ENCODE peak calls at places on chromosomes 13 and 19, in six cellular contexts. D is neuronal stem cell, I is IMR-90, Z is H9, Y is H1, E is mesenchymal stem cell. Q is an unnamed sample.

GRCh38 chr19:39874404-39874803 is 28.2 kb upstream of the FBL start:
- DNase-seq in Z (no peak), I (no peak), D (no peak), Y (no peak), E (no peak), Q (peak)

GRCh38 chr19:46946090-46946489 is 73.5 kb upstream of the NPAS1 start:
- DNase-seq in D (no peak), E (no peak), I (no peak), Z (no peak), Y (no peak), Q (no peak)

GRCh38 chr13:21015284-21015683 is 46.1 kb downstream of the LATS2 start:
- DNase-seq in E (no peak), Z (no peak), Y (no peak), D (no peak), I (peak), Q (no peak)

GRCh38 chr13:73324842-73325241 is 266.0 kb downstream of the KLF5 start:
- DNase-seq in E (no peak), I (no peak), D (no peak), Y (no peak), Z (no peak), Q (no peak)

GRCh38 chr19:15294591-15294990 is 37.7 kb downstream of the BRD4 start:
- DNase-seq in Z (no peak), E (no peak), D (no peak), I (no peak), Y (no peak), Q (no peak)

GRCh38 chr19:364496-365287 is 20.1 kb upstream of the MIER2 start:
- DNase-seq in E (no peak), Z (peak), D (no peak), I (no peak), Y (no peak), Q (no peak)

GRCh38 chr19:58577581-58578429 is 4.7 kb upstream of the MZF1 start:
- DNase-seq in D (no peak), I (no peak), Y (no peak), E (no peak), Z (no peak), Q (no peak)

GRCh38 chr13:43879323-43880181 is at the start of the genes CCDC122 and LACC1:
- DNase-seq in Z (peak), I (peak), E (peak), D (peak), Y (peak), Q (peak)

GRCh38 chr13:101640797-101641400 is 188.4 kb downstream of the ITGBL1 start:
- DNase-seq in D (no peak), Y (no peak), I (peak), Z (no peak), E (peak), Q (peak)

GRCh38 chr19:41112728-41113290 is 1.4 kb upstream of the CYP2F1 start:
- DNase-seq in Z (no peak), I (no peak), Y (no peak), E (no peak), D (no peak), Q (no peak)

GRCh38 chr19:16441661-16442071 is 30.1 kb downstream of the EPS15L1 start:
- DNase-seq in E (peak), Y (peak), Z (peak), I (no peak), D (peak), Q (peak)

DNA sequence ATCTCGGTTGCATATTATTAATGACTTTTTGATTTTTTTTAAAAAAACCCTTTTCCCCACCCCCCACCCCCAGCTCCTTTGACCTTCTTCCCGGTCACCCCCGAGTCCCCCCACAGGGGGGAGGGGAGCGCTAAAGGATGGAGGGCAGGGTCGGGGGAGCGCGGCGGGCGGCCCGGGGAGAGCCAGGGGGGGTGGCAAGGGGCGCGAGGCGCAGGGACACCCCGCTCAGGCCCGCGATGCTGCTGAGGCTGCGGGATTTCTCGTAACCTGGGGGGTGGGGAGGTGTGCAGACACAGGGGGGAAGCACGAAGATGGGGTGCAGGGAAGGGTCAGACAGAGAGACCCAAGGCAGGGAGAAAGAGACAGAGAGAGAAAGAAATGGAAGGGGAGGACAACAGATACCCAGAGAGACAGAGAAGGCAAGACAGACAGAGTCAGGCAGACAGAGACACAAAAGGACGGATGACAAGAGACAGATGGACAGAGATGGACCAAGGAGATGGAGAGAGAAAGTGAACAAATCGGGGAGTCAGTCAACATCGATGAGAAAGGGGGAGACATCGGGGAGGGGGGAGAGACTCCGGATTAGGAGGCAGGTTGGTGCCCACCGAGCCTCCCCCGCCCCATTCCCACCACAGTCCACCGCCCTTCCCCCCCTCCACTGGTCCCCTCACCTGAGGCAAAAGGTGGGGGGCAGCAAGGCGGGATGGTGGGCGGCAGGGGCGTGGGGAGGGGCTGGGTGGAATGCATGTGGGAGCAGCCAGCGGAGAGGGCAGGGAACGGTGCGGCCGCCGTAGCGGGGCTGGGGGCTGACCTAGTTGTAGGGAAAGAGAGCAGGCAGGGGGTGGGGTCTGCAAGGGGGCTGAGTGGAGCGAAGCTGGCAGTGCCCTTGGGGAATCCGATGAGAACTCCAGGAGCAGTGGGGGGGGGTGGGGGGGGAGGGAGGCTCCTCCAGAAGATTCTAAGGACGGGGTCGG is 14.2 kb downstream of the KCNC3 start:
- DNase-seq in E (no peak), Z (peak), I (no peak), D (no peak), Y (peak), Q (no peak)
- H3K14ac ChIP-seq in E (no peak), Z (no peak), I (no peak), D (no peak), Y (no peak), Q (no peak)

DNA sequence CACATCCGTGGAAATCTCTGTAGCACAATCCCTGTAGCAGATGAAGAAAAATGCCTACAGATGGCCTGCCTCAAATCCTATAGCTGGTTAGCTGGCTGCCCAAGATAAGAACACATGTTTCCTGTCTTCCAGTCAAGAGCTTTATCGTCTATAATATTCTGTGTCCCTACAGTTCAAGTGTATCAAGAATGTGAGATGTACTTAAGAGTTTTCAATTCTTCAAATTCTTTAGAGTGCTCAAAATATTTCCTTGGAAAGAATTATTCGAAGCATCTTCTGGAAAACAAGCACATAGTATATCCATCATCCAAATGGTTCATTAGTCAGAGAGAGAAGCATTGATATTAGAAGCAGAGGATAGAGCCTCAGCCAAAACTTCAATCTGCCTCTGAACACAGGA is 239.8 kb downstream of the COG6 start:
- DNase-seq in D (no peak), I (no peak), Z (no peak), E (no peak), Y (no peak), Q (peak)
- H3K14ac ChIP-seq in D (no peak), I (no peak), Z (no peak), E (no peak), Y (no peak), Q (no peak)

GRCh38 chr19:55225415-55225958 is 3.1 kb downstream of the TMEM86B start:
- DNase-seq in Z (no peak), D (no peak), I (no peak), Y (no peak), E (no peak), Q (no peak)
- H3K14ac ChIP-seq in Z (no peak), D (no peak), I (no peak), Y (no peak), E (no peak), Q (no peak)

GRCh38 chr13:42270160-42270856 is 1.6 kb upstream of the AKAP11 start:
- DNase-seq in I (no peak), D (no peak), Z (no peak), E (no peak), Y (no peak), Q (no peak)
- H3K14ac ChIP-seq in I (no peak), D (no peak), Z (no peak), E (no peak), Y (no peak), Q (no peak)

DNA sequence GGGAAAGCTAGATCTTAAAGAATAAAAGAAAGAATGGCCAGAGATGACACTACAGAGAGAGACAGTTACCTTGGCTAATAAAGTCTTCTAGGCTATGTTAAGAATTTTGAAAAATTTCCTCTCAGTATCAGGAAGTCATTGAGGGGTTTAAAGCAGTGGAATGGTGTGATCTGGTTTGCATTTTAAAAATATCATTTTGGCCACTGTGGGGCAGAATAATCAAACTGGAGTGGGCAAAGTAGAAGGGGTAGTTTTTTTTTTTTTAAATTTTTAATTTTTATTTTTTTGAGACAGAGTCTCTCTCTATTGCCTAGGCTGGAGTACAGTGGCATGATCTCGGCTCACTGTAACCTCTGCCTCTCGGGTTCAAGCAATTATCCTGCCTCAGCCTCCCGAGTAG is 4.4 kb upstream of the CNMD start:
- DNase-seq in E (no peak), Y (no peak), I (no peak), D (no peak), Z (no peak), Q (no peak)
- H3K14ac ChIP-seq in E (no peak), Y (no peak), I (no peak), D (no peak), Z (no peak), Q (no peak)

GRCh38 chr13:64417609-64418008 is 2812.5 kb downstream of the PCDH9 start:
- DNase-seq in D (no peak), Z (no peak), I (no peak), E (no peak), Y (no peak), Q (no peak)

GRCh38 chr13:64410654-64411053 is 2819.5 kb downstream of the PCDH9 start:
- DNase-seq in Z (no peak), Y (no peak), D (no peak), I (no peak), E (no peak), Q (no peak)

GRCh38 chr13:64414381-64414780 is 2815.8 kb downstream of the PCDH9 start:
- DNase-seq in D (no peak), Y (no peak), E (no peak), I (no peak), Z (no peak), Q (no peak)

GRCh38 chr13:64413529-64413928 is 2816.6 kb downstream of the PCDH9 start:
- DNase-seq in I (no peak), E (no peak), D (no peak), Z (no peak), Y (no peak), Q (no peak)
- H3K14ac ChIP-seq in I (no peak), E (no peak), D (no peak), Z (no peak), Y (no peak), Q (no peak)

DNA sequence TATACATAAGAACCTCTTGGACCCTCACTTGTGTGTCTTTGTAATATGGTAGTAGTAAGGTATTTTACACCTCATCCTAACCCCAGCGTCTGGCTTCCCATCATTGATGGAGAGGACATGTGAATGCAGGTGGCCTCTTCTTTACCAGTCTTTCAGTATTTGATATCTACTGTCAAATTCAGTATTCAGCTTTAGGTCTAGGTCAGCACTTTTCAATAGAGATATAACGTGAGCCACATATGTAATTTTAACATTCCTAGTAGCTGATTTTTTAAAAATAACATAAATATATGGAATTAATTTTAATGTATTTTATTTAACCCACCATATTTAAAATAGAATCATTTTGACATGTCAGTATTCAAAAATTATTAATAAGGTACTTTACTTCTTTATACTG is 2.9 kb downstream of the RAP2A start:
- DNase-seq in I (no peak), D (no peak), Z (no peak), E (no peak), Y (no peak), Q (no peak)
- H3K14ac ChIP-seq in I (no peak), D (no peak), Z (no peak), E (no peak), Y (no peak), Q (no peak)

GRCh38 chr13:110116072-110116487 is 190.9 kb downstream of the COL4A1 start:
- DNase-seq in D (peak), Z (peak), I (peak), E (peak), Y (peak), Q (peak)
- H3K14ac ChIP-seq in D (no peak), Z (no peak), I (no peak), E (no peak), Y (no peak), Q (no peak)

Q was measured in trophoblast cell.